ENCODE peak calls at places on chromosomes 11 and 22, in nine cellular contexts. S is tibial nerve, K is H1, U is right lobe of liver, T is prostate gland, E is brain microvascular endothelial cell, I is Peyer's patch, B is uterus, N is ovary. D is an unnamed sample.
A peak's percentile ranks its signal among the peaks of the same experiment; 100 is the strongest.

GRCh38 chr11:100791873-100792272 is 104.8 kb downstream of the ARHGAP42 start:
- DNase-seq in S (no peak), K (peak; percentile 23), U (no peak), T (no peak), E (no peak), I (no peak), B (no peak), N (no peak), D (no peak)

GRCh38 chr22:45649809-45650208 is 21.8 kb upstream of the ATXN10 start:
- DNase-seq in S (no peak), K (no peak), U (no peak), T (no peak), E (no peak), I (no peak), B (no peak), N (no peak), D (no peak)

GRCh38 chr11:67352546-67353316 is 615 bp downstream of the POLD4 start:
- DNase-seq in S (no peak), K (no peak), U (peak; percentile 73), T (peak; percentile 52), E (no peak), I (peak; percentile 69), B (peak; percentile 46), N (peak; percentile 64), D (peak; percentile 58)

GRCh38 chr11:5910521-5910920 is 17.5 kb downstream of the OR52E5 start:
- DNase-seq in S (no peak), K (no peak), U (no peak), T (no peak), E (no peak), I (no peak), B (no peak), N (no peak), D (no peak)

GRCh38 chr11:128731041-128731663 is 37.3 kb downstream of the FLI1 start:
- DNase-seq in S (no peak), K (no peak), U (no peak), T (no peak), E (no peak), I (peak; percentile 70), B (no peak), N (no peak), D (no peak)

GRCh38 chr11:119144825-119145476 is 3.9 kb upstream of the ABCG4 start:
- DNase-seq in S (peak; percentile 67), K (no peak), U (no peak), T (peak; percentile 26), E (peak; percentile 67), I (peak; percentile 51), B (peak; percentile 46), N (no peak), D (peak; percentile 65)

GRCh38 chr11:34026432-34026831 is 25.1 kb upstream of the CAPRIN1 start:
- DNase-seq in S (no peak), K (no peak), U (no peak), T (no peak), E (no peak), I (no peak), B (no peak), N (no peak), D (no peak)

GRCh38 chr11:120555433-120555773 is 43.9 kb downstream of the GRIK4 start:
- DNase-seq in S (no peak), K (no peak), U (no peak), T (no peak), E (no peak), I (no peak), B (no peak), N (no peak), D (no peak)

GRCh38 chr11:120597250-120597649 is 85.7 kb downstream of the GRIK4 start:
- DNase-seq in S (no peak), K (no peak), U (no peak), T (no peak), E (no peak), I (no peak), B (no peak), N (no peak), D (no peak)

GRCh38 chr22:40405178-40406062 is 35.0 kb downstream of the SGSM3 start:
- DNase-seq in S (no peak), K (no peak), U (no peak), T (no peak), E (no peak), I (no peak), B (no peak), N (no peak), D (no peak)

GRCh38 chr22:35630387-35630793 is 13.3 kb upstream of the MB start:
- DNase-seq in S (no peak), K (no peak), U (no peak), T (no peak), E (peak; percentile 18), I (no peak), B (no peak), N (no peak), D (no peak)

GRCh38 chr11:107606122-107606521 is 15.2 kb downstream of the ELMOD1 start:
- DNase-seq in S (no peak), K (no peak), U (no peak), T (no peak), E (no peak), I (no peak), B (no peak), N (no peak), D (no peak)

GRCh38 chr11:13303668-13304649 is 26.4 kb downstream of the BMAL1 start:
- DNase-seq in S (peak; percentile 17), K (no peak), U (no peak), T (no peak), E (no peak), I (no peak), B (no peak), N (no peak), D (no peak)

GRCh38 chr11:64034411-64034811 is 1.3 kb upstream of the FLRT1 start:
- DNase-seq in S (no peak), K (no peak), U (no peak), T (no peak), E (no peak), I (no peak), B (no peak), N (no peak), D (no peak)

GRCh38 chr11:64036081-64037026 is 623 bp downstream of the FLRT1 start:
- DNase-seq in S (no peak), K (no peak), U (no peak), T (no peak), E (peak; percentile 11), I (no peak), B (peak; percentile 57), N (peak; percentile 67), D (no peak)

GRCh38 chr11:64035081-64035524 is 628 bp upstream of the FLRT1 start:
- DNase-seq in S (no peak), K (no peak), U (no peak), T (no peak), E (no peak), I (no peak), B (no peak), N (no peak), D (no peak)

GRCh38 chr11:64037027-64037633 is 1.4 kb downstream of the FLRT1 start:
- DNase-seq in S (no peak), K (no peak), U (no peak), T (no peak), E (no peak), I (no peak), B (no peak), N (no peak), D (no peak)

GRCh38 chr11:64035581-64035980 is at the start of gene FLRT1:
- DNase-seq in S (no peak), K (no peak), U (no peak), T (no peak), E (no peak), I (no peak), B (no peak), N (no peak), D (no peak)
- H3K4me3 ChIP-seq in S (peak within 1 kb of the TSS; percentile 40), K (peak within 1 kb of the TSS; percentile 27), U (peak within 1 kb of the TSS; percentile 21), T (peak within 1 kb of the TSS; percentile 40), E (peak within 1 kb of the TSS; percentile 9), I (no peak within 1 kb of the TSS), B (peak within 1 kb of the TSS; percentile 45), N (peak within 1 kb of the TSS; percentile 40), D (no peak within 1 kb of the TSS)

GRCh38 chr11:8693555-8693954 is 11.0 kb downstream of the RPL27A start:
- DNase-seq in S (no peak), K (no peak), U (no peak), T (no peak), E (no peak), I (no peak), B (no peak), N (no peak), D (no peak)
- H3K36me3 ChIP-seq in S (peaks cover 71% of the 10 kb centered on the region), K (peaks cover 27% of the 10 kb centered on the region), U (no peaks in the 10 kb centered on the region), T (no peaks in the 10 kb centered on the region), E (peaks cover 43% of the 10 kb centered on the region), I (no peaks in the 10 kb centered on the region), B (no peaks in the 10 kb centered on the region), N (no peaks in the 10 kb centered on the region), D (peaks cover 23% of the 10 kb centered on the region)

DNA sequence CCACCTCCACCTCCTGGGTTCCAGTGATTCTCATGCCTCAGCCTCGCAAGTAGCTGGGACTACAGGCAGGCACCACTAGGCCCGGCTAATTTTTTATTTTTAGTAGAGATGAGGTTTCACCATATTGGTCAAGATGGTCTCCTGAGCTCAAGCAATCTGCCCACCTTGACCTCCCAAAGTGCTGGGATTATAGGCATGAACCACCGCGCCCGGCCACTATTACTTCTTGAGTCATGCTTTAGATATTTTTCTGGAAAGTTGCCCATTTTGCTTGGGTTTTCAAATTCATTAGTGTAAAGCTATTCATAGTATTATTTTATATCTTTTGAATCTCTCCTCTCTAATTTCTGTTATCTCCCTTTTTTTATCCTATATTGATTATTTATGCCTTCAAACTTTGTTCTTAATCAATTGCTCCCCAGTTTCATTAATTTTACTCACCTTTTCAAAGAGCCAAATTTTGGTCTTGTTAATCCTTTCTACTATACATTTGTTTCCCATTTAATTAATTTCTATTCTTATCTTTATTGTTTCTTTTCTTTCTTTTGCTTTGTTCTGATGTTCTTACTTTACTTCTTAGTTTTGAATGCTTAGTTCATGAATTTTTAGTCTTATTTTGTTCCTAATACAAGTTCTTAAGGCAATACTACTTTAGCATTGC is 10.3 kb upstream of the RAC2 start:
- DNase-seq in S (no peak), K (no peak), U (peak; percentile 22), T (no peak), E (peak; percentile 73), I (no peak), B (no peak), N (no peak), D (no peak)
- H3K4me3 ChIP-seq in S (no peak overlapping the region), K (no peak overlapping the region), U (no peak overlapping the region), T (no peak overlapping the region), E (no peak overlapping the region), I (no peak overlapping the region), B (no peak overlapping the region), N (no peak overlapping the region), D (no peak overlapping the region)

GRCh38 chr11:130882138-130882551 is 34.1 kb downstream of the SNX19 start:
- DNase-seq in S (no peak), K (no peak), U (no peak), T (no peak), E (no peak), I (no peak), B (no peak), N (no peak), D (no peak)

GRCh38 chr11:130877532-130877931 is 38.7 kb downstream of the SNX19 start:
- DNase-seq in S (no peak), K (no peak), U (no peak), T (no peak), E (no peak), I (no peak), B (no peak), N (no peak), D (no peak)

GRCh38 chr11:130876931-130877330 is 39.3 kb downstream of the SNX19 start:
- DNase-seq in S (no peak), K (no peak), U (no peak), T (no peak), E (no peak), I (no peak), B (no peak), N (no peak), D (no peak)

GRCh38 chr11:130879836-130880235 is 36.4 kb downstream of the SNX19 start:
- DNase-seq in S (no peak), K (no peak), U (no peak), T (no peak), E (no peak), I (no peak), B (no peak), N (no peak), D (no peak)

GRCh38 chr11:130881475-130882137 is 34.7 kb downstream of the SNX19 start:
- DNase-seq in S (no peak), K (no peak), U (no peak), T (no peak), E (no peak), I (no peak), B (no peak), N (no peak), D (no peak)
- H3K36me3 ChIP-seq in S (peaks cover 79% of the 10 kb centered on the region), K (peaks cover 56% of the 10 kb centered on the region), U (peaks cover 5% of the 10 kb centered on the region), T (peaks cover 10% of the 10 kb centered on the region), E (peaks cover 61% of the 10 kb centered on the region), I (no peaks in the 10 kb centered on the region), B (no peaks in the 10 kb centered on the region), N (no peaks in the 10 kb centered on the region), D (peaks cover 41% of the 10 kb centered on the region)

D was measured in lung.